ENCODE peak calls at places on chromosome 14, in eight cellular contexts. R is uterus; X is CD4-positive, alpha-beta T cell; Y is stomach; W is WERI-Rb-1; U is left ventricle myocardium inferior; S is cardiac muscle cell; E is A549. V is an unnamed sample.

GRCh38 chr14:23564181-23564812 is 3.3 kb downstream of the AP1G2 start:
- DNase-seq in Y (no peak), E (no peak), R (no peak), S (no peak), W (no peak), U (no peak), X (no peak), V (no peak)

GRCh38 chr14:89028462-89029134 is 204.1 kb downstream of the TTC8 start:
- DNase-seq in X (no peak), U (no peak), W (no peak), R (no peak), E (no peak), S (no peak), Y (no peak), V (no peak)

GRCh38 chr14:85471744-85472143 is 58.2 kb upstream of the FLRT2 start:
- DNase-seq in U (no peak), X (no peak), E (peak), Y (no peak), R (no peak), W (no peak), S (no peak), V (peak)

GRCh38 chr14:85391455-85391854 is 138.5 kb upstream of the FLRT2 start:
- DNase-seq in R (no peak), Y (no peak), E (no peak), U (no peak), W (no peak), X (no peak), S (no peak), V (no peak)

GRCh38 chr14:43939836-43940235 is 567.2 kb downstream of the FSCB start:
- DNase-seq in R (no peak), S (no peak), Y (no peak), X (no peak), E (no peak), U (no peak), W (no peak), V (no peak)

GRCh38 chr14:33756833-33757232 is 194.0 kb downstream of the EGLN3 start:
- DNase-seq in E (no peak), R (no peak), W (no peak), Y (no peak), X (no peak), S (no peak), U (no peak), V (no peak)

GRCh38 chr14:59359451-59360124 is 105.6 kb downstream of the GPR135 start:
- DNase-seq in R (no peak), U (no peak), S (no peak), E (no peak), X (no peak), W (no peak), Y (no peak), V (no peak)

GRCh38 chr14:95440951-95441350 is 75.5 kb downstream of the SYNE3 start:
- DNase-seq in W (no peak), E (no peak), U (no peak), S (no peak), R (no peak), Y (no peak), X (no peak), V (no peak)

GRCh38 chr14:71175491-71175890 is 268.2 kb downstream of the PCNX1 start:
- DNase-seq in R (no peak), S (no peak), E (no peak), W (no peak), Y (peak), X (no peak), U (no peak), V (peak)

GRCh38 chr14:102592969-102593840 is 756 bp downstream of the RCOR1 start:
- DNase-seq in W (peak), S (peak), U (peak), E (peak), R (peak), X (peak), Y (peak), V (peak)

GRCh38 chr14:29126361-29126760 is 359.8 kb downstream of the FOXG1 start:
- DNase-seq in Y (no peak), E (no peak), X (no peak), R (no peak), W (no peak), S (no peak), U (no peak), V (no peak)

GRCh38 chr14:72892879-72893635 is 844 bp downstream of the DPF3 start:
- DNase-seq in E (no peak), U (peak), S (peak), Y (no peak), X (no peak), R (no peak), W (peak), V (peak)

GRCh38 chr14:76080009-76080408 is 71.7 kb upstream of the GPATCH2L start:
- DNase-seq in E (no peak), X (no peak), R (no peak), Y (no peak), U (peak), S (no peak), W (peak), V (no peak)

GRCh38 chr14:96067985-96068930 is 29.1 kb downstream of the C14orf132 start:
- DNase-seq in U (no peak), E (no peak), W (no peak), R (no peak), S (no peak), X (no peak), Y (no peak), V (no peak)

GRCh38 chr14:45041641-45042040 is 42.3 kb upstream of the PRPF39 start:
- DNase-seq in W (no peak), Y (no peak), S (no peak), R (no peak), X (no peak), U (no peak), E (no peak), V (no peak)

GRCh38 chr14:69506241-69506595 is 21.7 kb downstream of the PLEKHD1 start:
- DNase-seq in E (no peak), S (no peak), U (no peak), W (no peak), R (no peak), X (no peak), Y (no peak), V (no peak)

GRCh38 chr14:50040401-50040775 is 76.0 kb downstream of the VCPKMT start:
- DNase-seq in X (no peak), W (no peak), S (no peak), U (no peak), Y (peak), E (peak), R (no peak), V (peak)

GRCh38 chr14:96212140-96212539 is 7.5 kb downstream of the BDKRB2 start:
- DNase-seq in R (no peak), S (no peak), U (no peak), W (no peak), E (no peak), X (no peak), Y (no peak), V (no peak)

GRCh38 chr14:80987235-80988032 is 32.0 kb downstream of the TSHR start:
- DNase-seq in S (peak), W (peak), X (peak), E (peak), U (peak), Y (peak), R (peak), V (peak)

GRCh38 chr14:71261206-71261605 is 353.9 kb downstream of the PCNX1 start:
- DNase-seq in E (no peak), Y (no peak), S (no peak), R (no peak), X (no peak), U (no peak), W (no peak), V (no peak)

GRCh38 chr14:99529899-99530298 is 48.7 kb downstream of the CCNK start:
- DNase-seq in R (no peak), W (no peak), E (no peak), Y (no peak), S (no peak), X (no peak), U (no peak), V (no peak)
- TF ChIP-seq CTCF in R (no peak), W (peak), E (no peak), Y (no peak), S (no peak), X (no peak), U (no peak), V (no peak)

GRCh38 chr14:20797159-20797558 is 5.5 kb downstream of the RNASE1 start:
- DNase-seq in U (no peak), X (no peak), S (no peak), R (no peak), Y (no peak), W (no peak), E (no peak), V (no peak)
- H3K27ac ChIP-seq in U (peak), X (no peak), S (no peak), R (no peak), Y (no peak), W (no peak), E (no peak), V (no peak)

DNA sequence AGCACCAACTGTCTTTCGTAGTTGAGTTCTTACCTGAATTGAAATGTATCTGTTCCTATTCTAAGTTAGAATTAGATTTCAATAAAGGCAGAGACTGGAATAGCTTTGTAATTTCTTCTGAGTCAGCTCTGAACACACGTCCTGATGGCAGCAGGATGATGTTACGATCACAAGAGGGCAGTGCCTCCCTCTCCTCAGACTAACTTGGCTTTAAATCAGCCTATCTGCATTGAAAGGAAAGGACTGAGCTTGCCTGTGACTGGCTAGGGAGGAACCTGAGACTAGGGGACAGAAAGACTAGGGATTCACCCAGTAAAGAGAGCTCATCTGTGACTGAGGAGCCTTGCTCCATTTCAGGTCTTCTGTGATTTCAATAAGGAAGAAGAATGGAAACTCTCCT is 323.7 kb upstream of the OR4E1 start:
- DNase-seq in Y (no peak), X (no peak), S (peak), E (peak), R (no peak), W (no peak), U (no peak), V (peak)
- TF ChIP-seq CTCF in Y (no peak), X (no peak), S (peak), E (no peak), R (no peak), W (peak), U (peak), V (no peak)

GRCh38 chr14:67602995-67603545 is 3.0 kb upstream of the PIGH start:
- DNase-seq in W (no peak), S (no peak), E (no peak), R (no peak), Y (no peak), X (no peak), U (no peak), V (no peak)
- H3K27ac ChIP-seq in W (no peak), S (no peak), E (no peak), R (no peak), Y (no peak), X (no peak), U (no peak), V (no peak)

GRCh38 chr14:92596328-92596943 is 82.9 kb downstream of the RIN3 start:
- DNase-seq in Y (no peak), X (no peak), W (peak), S (peak), E (no peak), U (no peak), R (no peak), V (no peak)
- TF ChIP-seq CTCF in Y (no peak), X (no peak), W (peak), S (no peak), E (no peak), U (no peak), R (no peak), V (no peak)

GRCh38 chr14:20486700-20487401 is 17.6 kb downstream of the PNP start:
- DNase-seq in U (no peak), W (no peak), X (no peak), R (no peak), Y (no peak), E (no peak), S (no peak), V (no peak)

GRCh38 chr14:20485900-20486299 is 16.7 kb downstream of the PNP start:
- DNase-seq in R (no peak), U (no peak), X (no peak), W (no peak), S (no peak), E (no peak), Y (no peak), V (no peak)

GRCh38 chr14:20490563-20490962 is 14.8 kb upstream of the RNASE10 start:
- DNase-seq in W (no peak), E (no peak), S (no peak), U (no peak), R (no peak), Y (no peak), X (no peak), V (no peak)

GRCh38 chr14:20489093-20489994 is 16.0 kb upstream of the RNASE10 start:
- DNase-seq in S (no peak), E (no peak), X (no peak), R (no peak), Y (no peak), W (no peak), U (no peak), V (peak)

DNA sequence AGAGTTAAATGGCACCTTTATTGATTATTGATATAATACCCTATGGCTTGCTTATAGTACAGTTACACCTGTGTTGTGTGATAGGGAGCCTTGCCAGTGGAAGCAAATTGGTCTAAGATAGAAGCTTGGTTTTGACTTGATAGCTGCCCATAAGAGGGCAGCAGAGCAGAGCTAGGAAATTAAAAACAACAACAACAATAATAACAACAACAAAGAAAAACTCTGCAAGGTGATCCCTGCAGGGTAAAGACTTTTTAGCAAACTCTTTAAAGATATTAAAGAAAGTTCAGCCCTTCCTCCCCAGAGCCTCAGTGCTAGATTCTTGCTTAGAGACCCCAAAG is 18.0 kb upstream of the RNASE10 start:
- DNase-seq in E (no peak), X (no peak), U (no peak), R (no peak), W (no peak), S (no peak), Y (no peak), V (no peak)
- H3K27ac ChIP-seq in E (no peak), X (no peak), U (no peak), R (no peak), W (no peak), S (no peak), Y (no peak), V (no peak)

GRCh38 chr14:55124774-55125372 is 4.2 kb upstream of the LGALS3 start:
- DNase-seq in E (no peak), W (no peak), R (no peak), S (no peak), Y (no peak), U (no peak), X (no peak), V (no peak)
- TF ChIP-seq CTCF in E (no peak), W (no peak), R (no peak), S (no peak), Y (no peak), U (no peak), X (no peak), V (no peak)

DNA sequence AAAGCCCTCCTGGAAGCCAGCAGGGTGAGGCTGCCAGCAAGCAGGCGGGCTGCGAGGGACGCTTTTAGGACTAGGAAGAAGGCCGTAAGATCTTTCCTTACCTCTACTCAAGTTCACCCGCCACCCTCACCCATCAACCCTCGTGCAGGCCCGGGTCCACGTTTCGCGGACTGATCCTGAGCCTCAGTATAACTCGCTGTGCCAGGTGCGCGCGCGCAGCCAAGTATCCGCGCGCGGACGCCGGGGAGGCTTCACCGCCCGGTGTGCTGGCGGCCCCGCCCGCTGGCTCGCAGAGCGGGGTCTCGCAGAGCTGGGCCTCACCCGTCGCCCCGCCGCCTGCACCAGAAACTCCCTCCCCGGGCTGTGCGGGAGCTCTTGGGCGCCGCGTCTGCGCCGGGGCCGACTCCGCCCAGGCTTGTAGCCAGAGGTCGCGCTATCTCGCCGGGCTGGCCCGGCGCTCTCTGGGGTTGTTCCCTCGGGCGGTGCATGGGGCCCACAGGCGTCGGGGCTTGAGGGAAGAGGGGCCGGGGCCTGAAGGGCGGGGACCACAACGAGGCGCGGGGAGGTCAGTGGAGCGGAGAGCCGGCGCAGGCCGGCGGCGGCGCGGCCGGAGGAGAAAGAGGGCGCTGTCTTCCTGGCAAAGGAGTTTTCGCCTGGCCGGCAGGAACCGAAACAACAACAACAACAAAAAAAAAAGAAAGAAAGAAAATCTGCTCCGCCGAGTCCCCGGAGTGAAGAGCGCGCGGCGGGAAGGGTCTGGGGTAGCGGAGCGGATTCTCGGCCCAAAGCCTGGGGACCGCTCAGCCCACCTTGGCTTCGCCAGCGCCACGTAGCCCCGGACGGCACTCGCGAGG is 7.7 kb upstream of the SIX1 start:
- DNase-seq in W (no peak), U (no peak), Y (peak), X (no peak), R (no peak), S (peak), E (peak), V (peak)
- H3K27ac ChIP-seq in W (no peak), U (no peak), Y (peak), X (no peak), R (no peak), S (no peak), E (peak), V (peak)

GRCh38 chr14:32244404-32244803 is 41.3 kb upstream of the RNU6-8 start:
- DNase-seq in Y (no peak), X (no peak), E (peak), U (no peak), R (no peak), S (peak), W (peak), V (no peak)
- TF ChIP-seq CTCF in Y (no peak), X (no peak), E (peak), U (peak), R (no peak), S (peak), W (peak), V (no peak)

V was measured in RWPE1.